ENCODE peak calls at places on chromosomes 11 and 22, in eight cellular contexts. Q, G, M, H, Y, P, F and W are unnamed samples. For H3K9me3, the result is how much of the 10 kb centered on the place peaks cover.

GRCh38 chr11:61356701-61357100 is 5.0 kb downstream of the CYB561A3 start:
- DNase-seq in F (no peak), G (no peak), P (no peak), Y (peak), M (no peak), Q (no peak), H (no peak), W (no peak)

GRCh38 chr22:22720201-22720723 is 75.8 kb downstream of the GGTLC2 start:
- DNase-seq in Y (no peak), Q (no peak), F (no peak), G (no peak), P (peak), H (peak), M (no peak), W (peak)

GRCh38 chr22:23065069-23065451 is 5.3 kb upstream of the GNAZ start:
- DNase-seq in Y (no peak), M (no peak), H (no peak), F (no peak), G (no peak), P (no peak), Q (peak), W (peak)

GRCh38 chr11:12433571-12434061 is 56.2 kb downstream of the PARVA start:
- DNase-seq in H (peak), M (no peak), F (no peak), Y (no peak), Q (no peak), G (no peak), P (no peak), W (no peak)

GRCh38 chr11:76184551-76184993 is 21.7 kb downstream of the WNT11 start:
- DNase-seq in H (no peak), M (no peak), F (no peak), P (no peak), Y (no peak), G (peak), Q (no peak), W (no peak)

GRCh38 chr11:104609297-104609696 is 289.0 kb downstream of the CASP12 start:
- DNase-seq in Q (no peak), P (peak), F (no peak), Y (no peak), M (no peak), G (peak), H (peak), W (peak)

GRCh38 chr11:123122341-123122740 is 60.4 kb upstream of the HSPA8 start:
- DNase-seq in F (peak), G (peak), Q (peak), M (no peak), P (peak), H (peak), Y (no peak), W (no peak)

GRCh38 chr11:3738241-3738640 is 59.1 kb downstream of the NUP98 start:
- DNase-seq in G (no peak), M (no peak), H (no peak), Y (no peak), Q (no peak), P (no peak), F (no peak), W (no peak)

GRCh38 chr22:45754822-45755221 is 83.2 kb downstream of the ATXN10 start:
- DNase-seq in P (no peak), G (peak), F (no peak), Q (no peak), M (no peak), H (no peak), Y (no peak), W (no peak)

GRCh38 chr22:40764743-40765441 is 54.3 kb downstream of the SLC25A17 start:
- DNase-seq in Y (no peak), P (no peak), H (no peak), G (no peak), Q (no peak), M (no peak), F (no peak), W (no peak)

GRCh38 chr11:12506502-12506921 is 129.1 kb downstream of the PARVA start:
- DNase-seq in P (no peak), H (peak), G (no peak), Q (no peak), F (no peak), Y (no peak), M (no peak), W (no peak)

GRCh38 chr22:49274754-49275380 is 552.8 kb downstream of the BRD1 start:
- DNase-seq in F (no peak), G (no peak), P (no peak), M (no peak), Q (no peak), Y (no peak), H (no peak), W (no peak)

GRCh38 chr11:71282581-71283351 is 30.4 kb upstream of the SHANK2 start:
- DNase-seq in Y (peak), P (no peak), M (no peak), F (no peak), G (no peak), H (no peak), Q (no peak), W (no peak)

GRCh38 chr11:120800206-120800605 is 223.7 kb upstream of the TBCEL start:
- DNase-seq in G (no peak), F (no peak), Q (no peak), M (no peak), H (no peak), P (no peak), Y (no peak), W (no peak)

GRCh38 chr11:61776561-61777075 is 15.8 kb downstream of the TMEM258 start:
- DNase-seq in G (peak), P (peak), Q (no peak), F (no peak), H (peak), Y (peak), M (peak), W (peak)

GRCh38 chr11:64810891-64811272 is 531 bp upstream of the MEN1 start:
- DNase-seq in G (peak), H (no peak), Y (peak), F (no peak), M (no peak), P (no peak), Q (no peak), W (no peak)

GRCh38 chr11:112086422-112087191 is at the start of the genes SDHD and TIMM8B:
- DNase-seq in H (peak), F (peak), G (peak), P (peak), Y (peak), Q (peak), M (peak), W (peak)

GRCh38 chr22:46581580-46582244 is 38.5 kb upstream of the GRAMD4 start:
- DNase-seq in M (peak), P (no peak), G (peak), H (peak), Y (peak), Q (no peak), F (peak), W (no peak)

GRCh38 chr11:68016161-68016903 is 6.2 kb downstream of the ALDH3B1 start:
- DNase-seq in H (no peak), P (no peak), Y (no peak), M (no peak), Q (no peak), F (no peak), G (no peak), W (no peak)

GRCh38 chr11:64419818-64420485 is 61.0 kb downstream of the RPS6KA4 start:
- DNase-seq in P (peak), M (no peak), F (no peak), Y (no peak), H (no peak), Q (no peak), G (no peak), W (no peak)

GRCh38 chr11:99988105-99988907 is 698.8 kb upstream of the ARHGAP42 start:
- DNase-seq in M (no peak), H (no peak), Q (no peak), F (no peak), Y (no peak), P (no peak), G (no peak), W (no peak)

GRCh38 chr11:19770277-19770676 is 57.6 kb downstream of the NAV2 start:
- DNase-seq in F (no peak), P (no peak), G (no peak), H (no peak), M (no peak), Y (no peak), Q (no peak), W (no peak)

GRCh38 chr22:48627203-48627602 is 1200.5 kb downstream of the BRD1 start:
- DNase-seq in Q (no peak), H (peak), G (peak), M (no peak), Y (no peak), P (no peak), F (no peak), W (no peak)

GRCh38 chr11:103338621-103339484 is 229.6 kb downstream of the DYNC2H1 start:
- DNase-seq in H (peak), Y (no peak), M (no peak), G (peak), Q (no peak), F (no peak), P (peak), W (peak)

GRCh38 chr22:49739138-49739537 is 88.5 kb downstream of the BRD1 start:
- DNase-seq in G (no peak), Q (no peak), P (no peak), M (no peak), H (no peak), Y (no peak), F (no peak), W (no peak)

GRCh38 chr11:14607713-14608112 is 35.9 kb upstream of the PDE3B start:
- DNase-seq in G (no peak), Q (no peak), P (no peak), H (no peak), F (no peak), M (no peak), Y (no peak), W (no peak)

GRCh38 chr11:113242767-113243397 is 71.5 kb upstream of the TTC12 start:
- DNase-seq in M (no peak), P (no peak), Y (no peak), H (peak), F (no peak), Q (peak), G (peak), W (no peak)

GRCh38 chr11:106133529-106133928 is 56.1 kb downstream of the AASDHPPT start:
- DNase-seq in Q (no peak), Y (no peak), H (no peak), M (no peak), G (no peak), P (no peak), F (no peak), W (peak)

GRCh38 chr22:43884600-43885318 is 7.1 kb downstream of the PNPLA5 start:
- DNase-seq in G (peak), H (peak), P (peak), Y (peak), Q (peak), F (peak), M (no peak), W (peak)

GRCh38 chr11:124194696-124195418 is 11.7 kb downstream of the OR10D3 start:
- DNase-seq in P (peak), G (peak), Y (peak), H (peak), F (no peak), Q (no peak), M (no peak), W (peak)

GRCh38 chr11:116035972-116036371 is 531.8 kb upstream of the CADM1 start:
- DNase-seq in H (no peak), Q (no peak), P (no peak), F (no peak), M (no peak), Y (no peak), G (no peak), W (no peak)

GRCh38 chr11:47186076-47186936 is at the start of gene PACSIN3:
- DNase-seq in Y (peak), P (peak), H (peak), M (peak), Q (peak), G (peak), F (peak), W (peak)

GRCh38 chr22:29689872-29690213 is 30.0 kb upstream of the CABP7 start:
- DNase-seq in H (peak), Q (peak), M (peak), Y (peak), P (peak), G (peak), F (peak), W (peak)

GRCh38 chr11:72655014-72655413 is 19.2 kb downstream of the PDE2A start:
- DNase-seq in Q (no peak), P (no peak), F (no peak), G (peak), Y (no peak), H (no peak), M (no peak), W (no peak)

GRCh38 chr11:78138694-78139421 is 568 bp downstream of the ALG8 start:
- DNase-seq in H (peak), P (peak), F (no peak), G (no peak), Q (no peak), M (no peak), Y (peak), W (peak)

GRCh38 chr11:129681344-129682114 is 134.1 kb upstream of the TMEM45B start:
- DNase-seq in F (no peak), H (no peak), G (no peak), P (no peak), Q (no peak), M (no peak), Y (no peak), W (no peak)

GRCh38 chr11:126595560-126595959 is 240.1 kb downstream of the ST3GAL4 start:
- DNase-seq in H (no peak), G (no peak), F (no peak), P (no peak), M (no peak), Y (no peak), Q (no peak), W (no peak)

GRCh38 chr22:48954781-48955311 is 872.8 kb downstream of the BRD1 start:
- DNase-seq in M (no peak), G (no peak), H (peak), P (no peak), Q (no peak), F (no peak), Y (no peak), W (no peak)

DNA sequence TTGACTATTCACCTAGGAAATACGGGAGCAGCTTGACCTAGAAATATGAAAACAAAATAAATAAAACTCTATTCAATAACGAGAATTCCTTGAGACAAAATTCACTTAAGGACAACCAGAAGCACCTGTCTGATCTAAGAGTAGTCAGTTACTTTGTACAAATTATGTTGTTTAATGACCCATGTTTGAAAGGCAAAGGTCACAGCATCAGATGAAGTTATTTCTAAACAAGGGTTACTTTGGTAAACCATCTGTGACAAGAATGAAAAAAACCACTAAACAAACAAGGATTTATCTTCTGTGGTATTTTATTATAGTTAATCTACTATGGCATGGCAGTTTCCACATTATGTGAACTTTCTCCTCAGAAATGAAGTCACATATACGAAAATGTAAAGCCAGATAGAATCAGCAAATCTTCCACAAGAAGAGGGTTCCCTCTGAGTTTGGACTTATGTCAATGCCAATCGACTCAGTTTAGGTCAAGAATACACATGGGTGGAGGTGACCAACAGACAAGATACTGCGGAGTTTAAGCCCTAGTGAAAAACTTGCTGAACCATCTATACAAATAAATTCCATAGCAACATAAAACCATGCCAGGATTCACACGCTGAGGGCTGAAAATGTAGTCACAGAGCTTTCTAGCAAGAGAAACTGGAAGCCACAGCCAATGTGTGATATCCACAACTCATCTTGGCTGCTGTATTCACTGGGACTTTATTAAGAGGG is 53.4 kb downstream of the NCAPD3 start:
- DNase-seq in H (no peak), G (no peak), Y (no peak), Q (no peak), M (no peak), P (no peak), F (no peak), W (no peak)
- H3K9me3 ChIP-seq in H (under half), G (under half), Y (under half), Q (under half), M (under half), P (under half), F (under half), W (under half)

GRCh38 chr11:889686-890475 is 20.7 kb downstream of the CHID1 start:
- DNase-seq in Q (no peak), G (peak), F (no peak), M (no peak), Y (no peak), H (no peak), P (no peak), W (no peak)
- H3K4me3 ChIP-seq in Q (no peak), G (no peak), F (no peak), M (no peak), Y (no peak), H (no peak), P (no peak), W (no peak)

DNA sequence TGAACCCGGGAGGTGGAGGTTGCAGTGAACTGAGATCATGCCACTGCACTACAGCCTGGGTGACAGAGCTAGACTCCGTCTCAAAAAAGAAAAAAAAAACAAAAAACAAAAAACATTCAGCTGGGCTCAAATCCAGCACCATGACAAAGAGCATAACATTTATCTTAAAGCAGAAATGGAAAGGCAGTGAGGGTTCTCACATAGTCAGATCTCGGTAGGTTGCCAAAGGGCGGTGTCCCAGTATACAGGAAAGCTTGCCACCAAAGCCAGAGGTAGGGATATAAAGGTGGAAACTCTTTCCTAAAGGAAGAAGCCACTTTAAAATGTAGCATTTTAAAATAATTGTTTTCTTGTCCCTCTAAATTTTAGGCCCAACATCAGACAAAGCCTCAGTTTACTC is 22.4 kb upstream of the CAPRIN1 start:
- DNase-seq in Q (no peak), H (no peak), M (no peak), P (no peak), Y (peak), G (no peak), F (no peak), W (no peak)
- H3K9me3 ChIP-seq in Q (under half), H (under half), M (under half), P (under half), Y (under half), G (under half), F (under half), W (under half)

GRCh38 chr22:37640591-37641250 is 1.3 kb downstream of the SH3BP1 start:
- DNase-seq in H (no peak), M (no peak), G (no peak), F (no peak), Y (peak), Q (no peak), P (no peak), W (no peak)

GRCh38 chr22:37643225-37643847 is 3.9 kb downstream of the SH3BP1 start:
- DNase-seq in M (peak), F (peak), Q (peak), P (peak), H (peak), Y (peak), G (peak), W (peak)

GRCh38 chr22:37639771-37640590 is 512 bp downstream of the SH3BP1 start:
- DNase-seq in G (no peak), Y (peak), M (no peak), P (no peak), H (no peak), F (no peak), Q (no peak), W (no peak)

GRCh38 chr22:37639070-37639760 is at the start of gene SH3BP1:
- DNase-seq in M (no peak), P (no peak), F (no peak), G (peak), Q (peak), H (peak), Y (peak), W (peak)

GRCh38 chr22:37641251-37641949 is 1.9 kb downstream of the SH3BP1 start:
- DNase-seq in P (no peak), Y (peak), F (no peak), H (no peak), Q (no peak), G (no peak), M (no peak), W (no peak)
- H3K4me3 ChIP-seq in P (no peak), Y (no peak), F (no peak), H (no peak), Q (no peak), G (no peak), M (no peak), W (no peak)

GRCh38 chr11:58771458-58771855 is 39.7 kb upstream of the GLYAT start:
- DNase-seq in M (no peak), G (no peak), P (no peak), H (no peak), F (no peak), Q (no peak), Y (no peak), W (no peak)

GRCh38 chr11:58770166-58770565 is 38.4 kb upstream of the GLYAT start:
- DNase-seq in P (no peak), H (no peak), Y (no peak), G (no peak), M (no peak), Q (no peak), F (no peak), W (no peak)

GRCh38 chr11:58769308-58769707 is 37.6 kb upstream of the GLYAT start:
- DNase-seq in Y (no peak), G (no peak), P (no peak), F (no peak), M (no peak), H (no peak), Q (no peak), W (no peak)

GRCh38 chr11:58772719-58773285 is 41.1 kb upstream of the GLYAT start:
- DNase-seq in H (no peak), M (no peak), Y (no peak), Q (no peak), F (no peak), G (no peak), P (no peak), W (no peak)

GRCh38 chr11:58770627-58771457 is 39.1 kb upstream of the GLYAT start:
- DNase-seq in Y (no peak), G (no peak), H (no peak), Q (no peak), P (peak), M (no peak), F (no peak), W (no peak)
- H3K9me3 ChIP-seq in Y (under half), G (under half), H (under half), Q (under half), P (under half), M (under half), F (under half), W (under half)

GRCh38 chr11:35617316-35617686 is 959 bp upstream of the FJX1 start:
- DNase-seq in H (no peak), G (no peak), P (no peak), M (no peak), F (no peak), Y (no peak), Q (no peak), W (no peak)

GRCh38 chr11:35619030-35619753 is 932 bp downstream of the FJX1 start:
- DNase-seq in Y (peak), P (peak), Q (peak), G (peak), H (peak), M (peak), F (peak), W (peak)

GRCh38 chr11:35615911-35616900 is 2.1 kb upstream of the FJX1 start:
- DNase-seq in Y (no peak), Q (no peak), P (peak), M (no peak), F (no peak), H (peak), G (no peak), W (peak)

GRCh38 chr11:35618497-35619029 is 303 bp downstream of the FJX1 start:
- DNase-seq in G (peak), H (peak), Y (no peak), Q (peak), P (no peak), M (peak), F (no peak), W (peak)

GRCh38 chr11:35617687-35618496 is at the start of gene FJX1:
- DNase-seq in F (peak), P (peak), Q (peak), M (peak), H (peak), G (peak), Y (peak), W (peak)
- H3K4me3 ChIP-seq in F (peak), P (peak), Q (peak), M (peak), H (peak), G (peak), Y (no peak), W (peak)

GRCh38 chr11:31813242-31813960 is 2.3 kb upstream of the PAX6 start:
- DNase-seq in Q (no peak), M (no peak), G (no peak), F (no peak), H (no peak), P (no peak), Y (no peak), W (peak)
- H3K9me3 ChIP-seq in Q (under half), M (under half), G (under half), F (under half), H (under half), P (under half), Y (under half), W (under half)